ENCODE peak calls at places on chromosomes 12 and 14, in six cellular contexts. P is GM12865, N is Panc1, G is PC-9, Y is lower lobe of right lung, Q is heart left ventricle. M is an unnamed sample.

GRCh38 chr12:32512379-32512778 is 113.0 kb downstream of the FGD4 start:
- DNase-seq in P (no peak), N (no peak), G (no peak), Y (no peak), Q (no peak), M (no peak)

GRCh38 chr12:110269622-110270124 is 11.4 kb upstream of the ATP2A2 start:
- DNase-seq in P (no peak), N (no peak), G (peak; percentile 75), Y (no peak), Q (no peak), M (peak; percentile 70)

GRCh38 chr14:68279437-68279720 is 459.8 kb downstream of the RAD51B start:
- DNase-seq in P (peak; percentile 49), N (no peak), G (no peak), Y (no peak), Q (no peak), M (no peak)

GRCh38 chr12:116074686-116075085 is 202.8 kb downstream of the MED13L start:
- DNase-seq in P (no peak), N (no peak), G (no peak), Y (no peak), Q (no peak), M (no peak)

GRCh38 chr14:101525646-101526527 is 35.4 kb upstream of the DIO3 start:
- DNase-seq in P (no peak), N (no peak), G (no peak), Y (no peak), Q (no peak), M (no peak)

GRCh38 chr12:17139926-17140325 is 534.0 kb upstream of the LMO3 start:
- DNase-seq in P (no peak), N (no peak), G (peak; percentile 51), Y (no peak), Q (no peak), M (peak; percentile 52)

GRCh38 chr14:92409069-92409468 is 86.1 kb downstream of the SLC24A4 start:
- DNase-seq in P (no peak), N (no peak), G (no peak), Y (no peak), Q (no peak), M (no peak)

GRCh38 chr14:101812071-101812470 is 50.6 kb downstream of the PPP2R5C start:
- DNase-seq in P (no peak), N (no peak), G (no peak), Y (no peak), Q (no peak), M (no peak)

GRCh38 chr12:69027411-69027811 is 94.4 kb upstream of the CPM start:
- DNase-seq in P (no peak), N (no peak), G (peak; percentile 57), Y (no peak), Q (no peak), M (peak; percentile 80)

GRCh38 chr12:6697584-6698351 is 2.8 kb downstream of the PIANP start:
- DNase-seq in P (peak; percentile 48), N (no peak), G (peak; percentile 43), Y (no peak), Q (no peak), M (peak; percentile 65)

GRCh38 chr14:90461425-90461824 is 64.6 kb downstream of the CALM1 start:
- DNase-seq in P (no peak), N (no peak), G (no peak), Y (no peak), Q (no peak), M (no peak)
- TF ChIP-seq CTCF in P (no peak), N (no peak), G (peak; percentile 32), Y (no peak), Q (no peak), M (no peak)

DNA sequence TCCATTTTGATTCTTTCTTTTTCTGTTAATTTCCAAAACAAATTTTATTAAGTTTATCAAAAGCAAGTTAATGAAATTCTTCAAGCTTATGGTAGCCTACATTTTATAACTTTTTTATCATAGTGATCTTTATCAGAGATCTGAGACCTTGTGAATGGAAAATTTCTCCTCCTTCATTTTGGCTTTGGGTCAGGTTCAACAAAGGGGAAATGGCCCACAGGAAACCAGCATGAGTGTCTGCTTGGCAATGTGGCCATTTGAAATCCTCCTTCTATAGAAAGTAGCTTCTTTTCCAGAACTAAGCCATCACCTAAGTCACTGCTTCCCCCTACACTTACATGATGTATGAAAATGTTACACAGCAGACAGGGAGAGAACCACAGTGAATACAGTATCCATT is 1.6 kb downstream of the RHOJ start:
- DNase-seq in P (no peak), N (no peak), G (no peak), Y (no peak), Q (no peak), M (no peak)
- H3K4me3 ChIP-seq in P (no peak overlapping the region), N (no peak overlapping the region), G (no peak overlapping the region), Y (peak overlapping the region; percentile 53), Q (peak overlapping the region; percentile 64), M (no peak overlapping the region)

GRCh38 chr12:51521554-51522276 is 69.3 kb upstream of the SCN8A start:
- DNase-seq in P (no peak), N (no peak), G (no peak), Y (no peak), Q (no peak), M (peak; percentile 19)
- TF ChIP-seq CTCF in P (no peak), N (peak; percentile 43), G (no peak), Y (no peak), Q (no peak), M (peak; percentile 19)

GRCh38 chr12:40225984-40226602 is 1.3 kb downstream of the LRRK2 start:
- DNase-seq in P (peak; percentile 74), N (no peak), G (no peak), Y (no peak), Q (no peak), M (no peak)
- H3K4me3 ChIP-seq in P (peak overlapping the region; percentile 38), N (no peak overlapping the region), G (no peak overlapping the region), Y (peak overlapping the region; percentile 67), Q (peak overlapping the region; percentile 82), M (no peak overlapping the region)

GRCh38 chr12:55720894-55721444 is 776 bp downstream of the RDH5 start:
- DNase-seq in P (no peak), N (peak; percentile 78), G (peak; percentile 95), Y (peak; percentile 72), Q (peak; percentile 69), M (peak; percentile 87)
- TF ChIP-seq CTCF in P (peak; percentile 11), N (peak; percentile 88), G (peak; percentile 66), Y (peak; percentile 50), Q (peak; percentile 64), M (peak; percentile 58)